ENCODE peak calls at places on chromosomes 16 and 17, in ten cellular contexts. One of them, this sample, is unnamed.

GRCh38 chr17:27351741-27352140 is 57.8 kb downstream of the WSB1 start:
- DNase-seq in T-helper 2 cell: no peak
- DNase-seq in iris pigment epithelial cell: peak
- DNase-seq in epithelial cell of esophagus: no peak
- DNase-seq in NCI-H446 treated with DMSO at 0.1 percent for 48 hours: no peak
- DNase-seq in astrocyte of the spinal cord: peak
- DNase-seq in activated CD4-positive, alpha-beta T cell treated with anti-CD3 and anti-CD28 coated beads, Interleukin-2, amount 50 U/mL, for 1 hour: no peak
- DNase-seq in GM19239: no peak
- DNase-seq in HFFc6: no peak
- DNase-seq in cardiac fibroblast: peak
- DNase-seq in this sample: no peak

GRCh38 chr16:14186007-14186953 is 115.2 kb downstream of the MRTFB start:
- DNase-seq in T-helper 2 cell: peak
- DNase-seq in iris pigment epithelial cell: peak
- DNase-seq in epithelial cell of esophagus: peak
- DNase-seq in NCI-H446 treated with DMSO at 0.1 percent for 48 hours: no peak
- DNase-seq in astrocyte of the spinal cord: peak
- DNase-seq in activated CD4-positive, alpha-beta T cell treated with anti-CD3 and anti-CD28 coated beads, Interleukin-2, amount 50 U/mL, for 1 hour: no peak
- DNase-seq in GM19239: no peak
- DNase-seq in HFFc6: peak
- DNase-seq in cardiac fibroblast: peak
- DNase-seq in this sample: peak

GRCh38 chr17:73376152-73376551 is 64.4 kb upstream of the CDC42EP4 start:
- DNase-seq in T-helper 2 cell: no peak
- DNase-seq in iris pigment epithelial cell: no peak
- DNase-seq in epithelial cell of esophagus: no peak
- DNase-seq in NCI-H446 treated with DMSO at 0.1 percent for 48 hours: no peak
- DNase-seq in astrocyte of the spinal cord: no peak
- DNase-seq in activated CD4-positive, alpha-beta T cell treated with anti-CD3 and anti-CD28 coated beads, Interleukin-2, amount 50 U/mL, for 1 hour: no peak
- DNase-seq in GM19239: no peak
- DNase-seq in HFFc6: no peak
- DNase-seq in cardiac fibroblast: no peak
- DNase-seq in this sample: no peak

GRCh38 chr17:38786372-38786771 is 13.0 kb downstream of the PIP4K2B start:
- DNase-seq in T-helper 2 cell: no peak
- DNase-seq in iris pigment epithelial cell: no peak
- DNase-seq in epithelial cell of esophagus: peak
- DNase-seq in NCI-H446 treated with DMSO at 0.1 percent for 48 hours: no peak
- DNase-seq in astrocyte of the spinal cord: no peak
- DNase-seq in activated CD4-positive, alpha-beta T cell treated with anti-CD3 and anti-CD28 coated beads, Interleukin-2, amount 50 U/mL, for 1 hour: no peak
- DNase-seq in GM19239: no peak
- DNase-seq in HFFc6: no peak
- DNase-seq in cardiac fibroblast: no peak
- DNase-seq in this sample: no peak

GRCh38 chr17:45813051-45813731 is 29.1 kb downstream of the CRHR1 start:
- DNase-seq in T-helper 2 cell: no peak
- DNase-seq in iris pigment epithelial cell: peak
- DNase-seq in epithelial cell of esophagus: peak
- DNase-seq in NCI-H446 treated with DMSO at 0.1 percent for 48 hours: no peak
- DNase-seq in astrocyte of the spinal cord: no peak
- DNase-seq in activated CD4-positive, alpha-beta T cell treated with anti-CD3 and anti-CD28 coated beads, Interleukin-2, amount 50 U/mL, for 1 hour: no peak
- DNase-seq in GM19239: no peak
- DNase-seq in HFFc6: no peak
- DNase-seq in cardiac fibroblast: peak
- DNase-seq in this sample: no peak

GRCh38 chr17:61833536-61834203 is 29.7 kb downstream of the BRIP1 start:
- DNase-seq in T-helper 2 cell: no peak
- DNase-seq in iris pigment epithelial cell: peak
- DNase-seq in epithelial cell of esophagus: peak
- DNase-seq in NCI-H446 treated with DMSO at 0.1 percent for 48 hours: no peak
- DNase-seq in astrocyte of the spinal cord: peak
- DNase-seq in activated CD4-positive, alpha-beta T cell treated with anti-CD3 and anti-CD28 coated beads, Interleukin-2, amount 50 U/mL, for 1 hour: no peak
- DNase-seq in GM19239: no peak
- DNase-seq in HFFc6: peak
- DNase-seq in cardiac fibroblast: peak
- DNase-seq in this sample: peak

GRCh38 chr17:4505187-4505586 is 6.5 kb downstream of the SPNS2 start:
- DNase-seq in T-helper 2 cell: no peak
- DNase-seq in iris pigment epithelial cell: no peak
- DNase-seq in epithelial cell of esophagus: peak
- DNase-seq in NCI-H446 treated with DMSO at 0.1 percent for 48 hours: no peak
- DNase-seq in astrocyte of the spinal cord: no peak
- DNase-seq in activated CD4-positive, alpha-beta T cell treated with anti-CD3 and anti-CD28 coated beads, Interleukin-2, amount 50 U/mL, for 1 hour: no peak
- DNase-seq in GM19239: no peak
- DNase-seq in HFFc6: no peak
- DNase-seq in cardiac fibroblast: no peak
- DNase-seq in this sample: no peak

GRCh38 chr16:28181557-28181914 is 30.2 kb downstream of the XPO6 start:
- DNase-seq in T-helper 2 cell: no peak
- DNase-seq in iris pigment epithelial cell: peak
- DNase-seq in epithelial cell of esophagus: peak
- DNase-seq in NCI-H446 treated with DMSO at 0.1 percent for 48 hours: peak
- DNase-seq in astrocyte of the spinal cord: peak
- DNase-seq in activated CD4-positive, alpha-beta T cell treated with anti-CD3 and anti-CD28 coated beads, Interleukin-2, amount 50 U/mL, for 1 hour: no peak
- DNase-seq in GM19239: no peak
- DNase-seq in HFFc6: peak
- DNase-seq in cardiac fibroblast: peak
- DNase-seq in this sample: peak

GRCh38 chr17:63247706-63248105 is 198.4 kb downstream of the CYB561 start:
- DNase-seq in T-helper 2 cell: no peak
- DNase-seq in iris pigment epithelial cell: no peak
- DNase-seq in epithelial cell of esophagus: no peak
- DNase-seq in NCI-H446 treated with DMSO at 0.1 percent for 48 hours: no peak
- DNase-seq in astrocyte of the spinal cord: no peak
- DNase-seq in activated CD4-positive, alpha-beta T cell treated with anti-CD3 and anti-CD28 coated beads, Interleukin-2, amount 50 U/mL, for 1 hour: no peak
- DNase-seq in GM19239: no peak
- DNase-seq in HFFc6: peak
- DNase-seq in cardiac fibroblast: peak
- DNase-seq in this sample: no peak

GRCh38 chr17:79465011-79466006 is 145.5 kb downstream of the RBFOX3 start:
- DNase-seq in T-helper 2 cell: no peak
- DNase-seq in iris pigment epithelial cell: no peak
- DNase-seq in epithelial cell of esophagus: no peak
- DNase-seq in NCI-H446 treated with DMSO at 0.1 percent for 48 hours: peak
- DNase-seq in astrocyte of the spinal cord: no peak
- DNase-seq in activated CD4-positive, alpha-beta T cell treated with anti-CD3 and anti-CD28 coated beads, Interleukin-2, amount 50 U/mL, for 1 hour: no peak
- DNase-seq in GM19239: no peak
- DNase-seq in HFFc6: no peak
- DNase-seq in cardiac fibroblast: no peak
- DNase-seq in this sample: no peak

GRCh38 chr16:28195859-28196258 is 15.9 kb downstream of the XPO6 start:
- DNase-seq in T-helper 2 cell: no peak
- DNase-seq in iris pigment epithelial cell: no peak
- DNase-seq in epithelial cell of esophagus: no peak
- DNase-seq in NCI-H446 treated with DMSO at 0.1 percent for 48 hours: no peak
- DNase-seq in astrocyte of the spinal cord: no peak
- DNase-seq in activated CD4-positive, alpha-beta T cell treated with anti-CD3 and anti-CD28 coated beads, Interleukin-2, amount 50 U/mL, for 1 hour: no peak
- DNase-seq in GM19239: no peak
- DNase-seq in HFFc6: no peak
- DNase-seq in cardiac fibroblast: no peak
- DNase-seq in this sample: no peak

GRCh38 chr16:85781685-85782370 is 17.5 kb downstream of the EMC8 start:
- DNase-seq in T-helper 2 cell: no peak
- DNase-seq in iris pigment epithelial cell: peak
- DNase-seq in epithelial cell of esophagus: no peak
- DNase-seq in NCI-H446 treated with DMSO at 0.1 percent for 48 hours: peak
- DNase-seq in astrocyte of the spinal cord: peak
- DNase-seq in activated CD4-positive, alpha-beta T cell treated with anti-CD3 and anti-CD28 coated beads, Interleukin-2, amount 50 U/mL, for 1 hour: no peak
- DNase-seq in GM19239: no peak
- DNase-seq in HFFc6: no peak
- DNase-seq in cardiac fibroblast: peak
- DNase-seq in this sample: peak

GRCh38 chr17:35539659-35540026 is 2.2 kb upstream of the SLFN12L start:
- DNase-seq in T-helper 2 cell: no peak
- DNase-seq in iris pigment epithelial cell: no peak
- DNase-seq in epithelial cell of esophagus: no peak
- DNase-seq in NCI-H446 treated with DMSO at 0.1 percent for 48 hours: no peak
- DNase-seq in astrocyte of the spinal cord: no peak
- DNase-seq in activated CD4-positive, alpha-beta T cell treated with anti-CD3 and anti-CD28 coated beads, Interleukin-2, amount 50 U/mL, for 1 hour: no peak
- DNase-seq in GM19239: no peak
- DNase-seq in HFFc6: no peak
- DNase-seq in cardiac fibroblast: no peak
- DNase-seq in this sample: no peak

GRCh38 chr17:6843241-6843890 is 11.8 kb upstream of the TEKT1 start:
- DNase-seq in T-helper 2 cell: peak
- DNase-seq in iris pigment epithelial cell: peak
- DNase-seq in epithelial cell of esophagus: peak
- DNase-seq in NCI-H446 treated with DMSO at 0.1 percent for 48 hours: no peak
- DNase-seq in astrocyte of the spinal cord: peak
- DNase-seq in activated CD4-positive, alpha-beta T cell treated with anti-CD3 and anti-CD28 coated beads, Interleukin-2, amount 50 U/mL, for 1 hour: no peak
- DNase-seq in GM19239: peak
- DNase-seq in HFFc6: peak
- DNase-seq in cardiac fibroblast: peak
- DNase-seq in this sample: peak

GRCh38 chr16:75374388-75374787 is 58.9 kb downstream of the CFDP1 start:
- DNase-seq in T-helper 2 cell: no peak
- DNase-seq in iris pigment epithelial cell: no peak
- DNase-seq in epithelial cell of esophagus: no peak
- DNase-seq in NCI-H446 treated with DMSO at 0.1 percent for 48 hours: no peak
- DNase-seq in astrocyte of the spinal cord: no peak
- DNase-seq in activated CD4-positive, alpha-beta T cell treated with anti-CD3 and anti-CD28 coated beads, Interleukin-2, amount 50 U/mL, for 1 hour: no peak
- DNase-seq in GM19239: no peak
- DNase-seq in HFFc6: no peak
- DNase-seq in cardiac fibroblast: no peak
- DNase-seq in this sample: no peak

GRCh38 chr16:8611122-8611521 is 10.4 kb upstream of the METTL22 start:
- DNase-seq in T-helper 2 cell: no peak
- DNase-seq in iris pigment epithelial cell: no peak
- DNase-seq in epithelial cell of esophagus: no peak
- DNase-seq in NCI-H446 treated with DMSO at 0.1 percent for 48 hours: no peak
- DNase-seq in astrocyte of the spinal cord: no peak
- DNase-seq in activated CD4-positive, alpha-beta T cell treated with anti-CD3 and anti-CD28 coated beads, Interleukin-2, amount 50 U/mL, for 1 hour: no peak
- DNase-seq in GM19239: no peak
- DNase-seq in HFFc6: no peak
- DNase-seq in cardiac fibroblast: no peak
- DNase-seq in this sample: no peak

GRCh38 chr17:47687748-47688147 is 6.2 kb upstream of the TBKBP1 start:
- DNase-seq in T-helper 2 cell: no peak
- DNase-seq in iris pigment epithelial cell: no peak
- DNase-seq in epithelial cell of esophagus: no peak
- DNase-seq in NCI-H446 treated with DMSO at 0.1 percent for 48 hours: no peak
- DNase-seq in astrocyte of the spinal cord: no peak
- DNase-seq in activated CD4-positive, alpha-beta T cell treated with anti-CD3 and anti-CD28 coated beads, Interleukin-2, amount 50 U/mL, for 1 hour: no peak
- DNase-seq in GM19239: no peak
- DNase-seq in HFFc6: no peak
- DNase-seq in cardiac fibroblast: no peak
- DNase-seq in this sample: peak

GRCh38 chr17:77045441-77046041 is 95.2 kb upstream of the SEC14L1 start:
- DNase-seq in T-helper 2 cell: no peak
- DNase-seq in iris pigment epithelial cell: peak
- DNase-seq in epithelial cell of esophagus: peak
- DNase-seq in NCI-H446 treated with DMSO at 0.1 percent for 48 hours: peak
- DNase-seq in astrocyte of the spinal cord: peak
- DNase-seq in activated CD4-positive, alpha-beta T cell treated with anti-CD3 and anti-CD28 coated beads, Interleukin-2, amount 50 U/mL, for 1 hour: no peak
- DNase-seq in GM19239: no peak
- DNase-seq in HFFc6: no peak
- DNase-seq in cardiac fibroblast: no peak
- DNase-seq in this sample: peak

GRCh38 chr16:75648265-75649076 is 898 bp downstream of the TERF2IP start:
- DNase-seq in T-helper 2 cell: peak
- DNase-seq in iris pigment epithelial cell: peak
- DNase-seq in epithelial cell of esophagus: peak
- DNase-seq in NCI-H446 treated with DMSO at 0.1 percent for 48 hours: peak
- DNase-seq in astrocyte of the spinal cord: peak
- DNase-seq in activated CD4-positive, alpha-beta T cell treated with anti-CD3 and anti-CD28 coated beads, Interleukin-2, amount 50 U/mL, for 1 hour: peak
- DNase-seq in GM19239: peak
- DNase-seq in HFFc6: peak
- DNase-seq in cardiac fibroblast: peak
- DNase-seq in this sample: peak

GRCh38 chr16:10929853-10930754 is 12.2 kb downstream of the DEXI start:
- DNase-seq in T-helper 2 cell: no peak
- DNase-seq in iris pigment epithelial cell: no peak
- DNase-seq in epithelial cell of esophagus: no peak
- DNase-seq in NCI-H446 treated with DMSO at 0.1 percent for 48 hours: no peak
- DNase-seq in astrocyte of the spinal cord: peak
- DNase-seq in activated CD4-positive, alpha-beta T cell treated with anti-CD3 and anti-CD28 coated beads, Interleukin-2, amount 50 U/mL, for 1 hour: no peak
- DNase-seq in GM19239: no peak
- DNase-seq in HFFc6: no peak
- DNase-seq in cardiac fibroblast: peak
- DNase-seq in this sample: no peak

GRCh38 chr17:31663576-31663975 is 195.5 kb downstream of the COPRS start:
- DNase-seq in T-helper 2 cell: no peak
- DNase-seq in iris pigment epithelial cell: peak
- DNase-seq in epithelial cell of esophagus: peak
- DNase-seq in NCI-H446 treated with DMSO at 0.1 percent for 48 hours: no peak
- DNase-seq in astrocyte of the spinal cord: peak
- DNase-seq in activated CD4-positive, alpha-beta T cell treated with anti-CD3 and anti-CD28 coated beads, Interleukin-2, amount 50 U/mL, for 1 hour: no peak
- DNase-seq in GM19239: no peak
- DNase-seq in HFFc6: no peak
- DNase-seq in cardiac fibroblast: peak
- DNase-seq in this sample: no peak

GRCh38 chr16:88306860-88307545 is 75.8 kb upstream of the ZNF469 start:
- DNase-seq in T-helper 2 cell: no peak
- DNase-seq in iris pigment epithelial cell: peak
- DNase-seq in epithelial cell of esophagus: peak
- DNase-seq in NCI-H446 treated with DMSO at 0.1 percent for 48 hours: no peak
- DNase-seq in astrocyte of the spinal cord: peak
- DNase-seq in activated CD4-positive, alpha-beta T cell treated with anti-CD3 and anti-CD28 coated beads, Interleukin-2, amount 50 U/mL, for 1 hour: no peak
- DNase-seq in GM19239: no peak
- DNase-seq in HFFc6: peak
- DNase-seq in cardiac fibroblast: peak
- DNase-seq in this sample: peak

GRCh38 chr16:68885321-68885720 is 42.0 kb downstream of the TANGO6 start:
- DNase-seq in T-helper 2 cell: no peak
- DNase-seq in iris pigment epithelial cell: no peak
- DNase-seq in epithelial cell of esophagus: no peak
- DNase-seq in NCI-H446 treated with DMSO at 0.1 percent for 48 hours: no peak
- DNase-seq in astrocyte of the spinal cord: no peak
- DNase-seq in activated CD4-positive, alpha-beta T cell treated with anti-CD3 and anti-CD28 coated beads, Interleukin-2, amount 50 U/mL, for 1 hour: no peak
- DNase-seq in GM19239: no peak
- DNase-seq in HFFc6: no peak
- DNase-seq in cardiac fibroblast: no peak
- DNase-seq in this sample: no peak

GRCh38 chr17:48843172-48843900 is 12.5 kb downstream of the CALCOCO2 start:
- DNase-seq in T-helper 2 cell: no peak
- DNase-seq in iris pigment epithelial cell: peak
- DNase-seq in epithelial cell of esophagus: peak
- DNase-seq in NCI-H446 treated with DMSO at 0.1 percent for 48 hours: no peak
- DNase-seq in astrocyte of the spinal cord: peak
- DNase-seq in activated CD4-positive, alpha-beta T cell treated with anti-CD3 and anti-CD28 coated beads, Interleukin-2, amount 50 U/mL, for 1 hour: no peak
- DNase-seq in GM19239: no peak
- DNase-seq in HFFc6: no peak
- DNase-seq in cardiac fibroblast: peak
- DNase-seq in this sample: peak